ENCODE peak calls at places on chromosomes 12 and 14, in six cellular contexts. A, M, U, R, O and S are unnamed samples.

GRCh38 chr12:31491819-31492598 is 98.9 kb downstream of the DENND5B start:
- DNase-seq in A (no peak), M (no peak), U (peak), R (peak), O (no peak), S (peak)

GRCh38 chr12:113054948-113055486 is 1.5 kb upstream of the DTX1 start:
- DNase-seq in A (no peak), M (no peak), U (no peak), R (no peak), O (no peak), S (no peak)

GRCh38 chr12:54272214-54272613 is 7.7 kb downstream of the CBX5 start:
- DNase-seq in A (no peak), M (no peak), U (no peak), R (no peak), O (no peak), S (no peak)

GRCh38 chr14:79705126-79705894 is 506.0 kb downstream of the DIO2 start:
- DNase-seq in A (no peak), M (no peak), U (no peak), R (no peak), O (no peak), S (no peak)

GRCh38 chr14:50045039-50045711 is 71.2 kb downstream of the VCPKMT start:
- DNase-seq in A (peak), M (peak), U (no peak), R (peak), O (peak), S (no peak)

GRCh38 chr14:106831322-106831720 is 1304.9 kb downstream of the TMEM121 start:
- DNase-seq in A (no peak), M (peak), U (no peak), R (peak), O (peak), S (no peak)

GRCh38 chr12:32566663-32567634 is 112.2 kb upstream of the DNM1L start:
- DNase-seq in A (no peak), M (no peak), U (no peak), R (no peak), O (no peak), S (no peak)

GRCh38 chr12:51759175-51759574 is 89.3 kb downstream of the FIGNL2 start:
- DNase-seq in A (no peak), M (no peak), U (no peak), R (peak), O (no peak), S (no peak)

GRCh38 chr12:119666226-119666808 is 1.6 kb upstream of the PRKAB1 start:
- DNase-seq in A (no peak), M (no peak), U (no peak), R (no peak), O (no peak), S (no peak)

GRCh38 chr12:98446060-98446459 is 69.3 kb upstream of the TMPO start:
- DNase-seq in A (no peak), M (no peak), U (no peak), R (no peak), O (no peak), S (no peak)

GRCh38 chr12:67193705-67194104 is 75.5 kb upstream of the CAND1 start:
- DNase-seq in A (no peak), M (no peak), U (peak), R (peak), O (peak), S (peak)